ENCODE peak calls at places on chromosomes 2 and 18, in ten cellular contexts. K, S, D, N, H, P, X, R, Q and T are unnamed samples.

GRCh38 chr2:204680576-204680975 is 135.3 kb downstream of the PARD3B start:
- DNase-seq in K (no peak), S (no peak), D (no peak), N (no peak), H (no peak), P (no peak), X (no peak), R (no peak), Q (no peak), T (no peak)

GRCh38 chr2:88955607-88956006 is 264.1 kb downstream of the RPIA start:
- DNase-seq in K (no peak), S (no peak), D (no peak), N (no peak), H (no peak), P (no peak), X (no peak), R (no peak), Q (no peak), T (no peak)

GRCh38 chr2:171522804-171523338 is 597 bp downstream of the CYBRD1 start:
- DNase-seq in K (peak), S (no peak), D (peak), N (peak), H (peak), P (peak), X (no peak), R (no peak), Q (no peak), T (peak)

GRCh38 chr2:133836691-133837090 is 268.4 kb upstream of the NCKAP5 start:
- DNase-seq in K (no peak), S (no peak), D (no peak), N (no peak), H (no peak), P (no peak), X (no peak), R (no peak), Q (no peak), T (no peak)

GRCh38 chr2:99654419-99654818 is 164.6 kb upstream of the REV1 start:
- DNase-seq in K (no peak), S (no peak), D (no peak), N (no peak), H (no peak), P (no peak), X (no peak), R (no peak), Q (no peak), T (no peak)

GRCh38 chr2:28325567-28326468 is 66.8 kb upstream of the FOSL2 start:
- DNase-seq in K (no peak), S (peak), D (no peak), N (peak), H (no peak), P (no peak), X (no peak), R (peak), Q (no peak), T (no peak)

GRCh38 chr2:182248362-182248761 is 178.5 kb downstream of the PDE1A start:
- DNase-seq in K (no peak), S (no peak), D (no peak), N (no peak), H (no peak), P (no peak), X (no peak), R (no peak), Q (no peak), T (no peak)

GRCh38 chr18:56715121-56715520 is 64.0 kb downstream of the WDR7 start:
- DNase-seq in K (no peak), S (no peak), D (no peak), N (no peak), H (no peak), P (no peak), X (no peak), R (no peak), Q (no peak), T (no peak)

GRCh38 chr2:137823196-137823595 is 141.1 kb upstream of the HNMT start:
- DNase-seq in K (no peak), S (no peak), D (no peak), N (no peak), H (no peak), P (no peak), X (no peak), R (no peak), Q (no peak), T (no peak)

GRCh38 chr2:235024191-235024611 is 72.4 kb downstream of the SH3BP4 start:
- DNase-seq in K (no peak), S (no peak), D (no peak), N (no peak), H (no peak), P (no peak), X (no peak), R (no peak), Q (no peak), T (no peak)

GRCh38 chr2:7567646-7568045 is 650.4 kb downstream of the RNF144A start:
- DNase-seq in K (no peak), S (no peak), D (no peak), N (no peak), H (no peak), P (no peak), X (no peak), R (no peak), Q (no peak), T (no peak)

GRCh38 chr18:2902327-2902726 is 55.5 kb downstream of the EMILIN2 start:
- DNase-seq in K (no peak), S (no peak), D (peak), N (no peak), H (no peak), P (no peak), X (no peak), R (no peak), Q (no peak), T (no peak)

GRCh38 chr2:212922701-212923100 is 228.7 kb downstream of the IKZF2 start:
- DNase-seq in K (no peak), S (no peak), D (no peak), N (no peak), H (no peak), P (no peak), X (no peak), R (no peak), Q (no peak), T (no peak)

GRCh38 chr2:112881217-112882000 is 29.6 kb upstream of the IL37 start:
- DNase-seq in K (peak), S (no peak), D (no peak), N (no peak), H (no peak), P (no peak), X (no peak), R (no peak), Q (no peak), T (no peak)

GRCh38 chr2:31729442-31730092 is 148.8 kb upstream of the SRD5A2 start:
- DNase-seq in K (no peak), S (no peak), D (no peak), N (no peak), H (peak), P (no peak), X (no peak), R (no peak), Q (no peak), T (no peak)

GRCh38 chr2:46747297-46747818 is 168.2 kb downstream of the MCFD2 start:
- DNase-seq in K (no peak), S (no peak), D (no peak), N (no peak), H (no peak), P (no peak), X (no peak), R (no peak), Q (no peak), T (no peak)

GRCh38 chr2:191910518-191910917 is 63.6 kb upstream of the CAVIN2 start:
- DNase-seq in K (no peak), S (no peak), D (no peak), N (no peak), H (no peak), P (no peak), X (no peak), R (no peak), Q (no peak), T (no peak)

GRCh38 chr2:9205963-9206948 is at the start of gene ASAP2:
- DNase-seq in K (peak), S (no peak), D (peak), N (peak), H (peak), P (peak), X (peak), R (no peak), Q (peak), T (peak)

GRCh38 chr18:77062518-77063003 is 70.0 kb downstream of the MBP start:
- DNase-seq in K (no peak), S (no peak), D (no peak), N (no peak), H (no peak), P (no peak), X (no peak), R (no peak), Q (no peak), T (no peak)

GRCh38 chr2:63000801-63001200 is 49.8 kb upstream of the OTX1 start:
- DNase-seq in K (no peak), S (no peak), D (no peak), N (no peak), H (no peak), P (no peak), X (no peak), R (no peak), Q (no peak), T (no peak)

GRCh38 chr18:21933931-21934765 is 193.6 kb downstream of the MIB1 start:
- DNase-seq in K (no peak), S (no peak), D (no peak), N (no peak), H (no peak), P (no peak), X (no peak), R (no peak), Q (no peak), T (no peak)

GRCh38 chr2:28389399-28390240 is 3.0 kb upstream of the FOSL2 start:
- DNase-seq in K (no peak), S (no peak), D (no peak), N (no peak), H (no peak), P (no peak), X (no peak), R (no peak), Q (peak), T (no peak)

GRCh38 chr2:198452327-198452726 is 647.9 kb downstream of the PLCL1 start:
- DNase-seq in K (no peak), S (no peak), D (no peak), N (no peak), H (no peak), P (no peak), X (no peak), R (no peak), Q (no peak), T (no peak)

GRCh38 chr2:198453866-198454265 is 649.5 kb downstream of the PLCL1 start:
- DNase-seq in K (no peak), S (no peak), D (no peak), N (no peak), H (no peak), P (no peak), X (no peak), R (no peak), Q (no peak), T (no peak)

GRCh38 chr2:198456418-198456817 is 652.0 kb downstream of the PLCL1 start:
- DNase-seq in K (no peak), S (no peak), D (no peak), N (no peak), H (no peak), P (no peak), X (no peak), R (no peak), Q (no peak), T (no peak)
- TF ChIP-seq POLR2A in K (no peak), S (no peak), D (no peak), N (no peak), H (no peak), P (no peak), X (no peak), R (no peak), Q (no peak), T (no peak)

GRCh38 chr2:71129891-71130324 is at the start of gene MCEE:
- DNase-seq in K (peak), S (no peak), D (peak), N (peak), H (peak), P (peak), X (peak), R (peak), Q (peak), T (peak)
- TF ChIP-seq POLR2A in K (peak), S (peak), D (peak), N (peak), H (peak), P (peak), X (no peak), R (no peak), Q (peak), T (no peak)

GRCh38 chr18:9097349-9097748 is 5.2 kb upstream of the NDUFV2 start:
- DNase-seq in K (no peak), S (no peak), D (no peak), N (no peak), H (no peak), P (no peak), X (no peak), R (no peak), Q (no peak), T (no peak)

GRCh38 chr18:9096013-9096383 is 6.5 kb upstream of the NDUFV2 start:
- DNase-seq in K (no peak), S (no peak), D (no peak), N (no peak), H (no peak), P (no peak), X (no peak), R (no peak), Q (no peak), T (no peak)

GRCh38 chr18:9094307-9095226 is 7.9 kb upstream of the NDUFV2 start:
- DNase-seq in K (no peak), S (no peak), D (no peak), N (no peak), H (peak), P (no peak), X (no peak), R (peak), Q (no peak), T (no peak)

GRCh38 chr18:9096698-9097097 is 5.8 kb upstream of the NDUFV2 start:
- DNase-seq in K (no peak), S (no peak), D (no peak), N (no peak), H (no peak), P (no peak), X (no peak), R (no peak), Q (no peak), T (no peak)

GRCh38 chr18:9095297-9096012 is 7.0 kb upstream of the NDUFV2 start:
- DNase-seq in K (no peak), S (no peak), D (no peak), N (no peak), H (no peak), P (no peak), X (no peak), R (no peak), Q (no peak), T (no peak)
- TF ChIP-seq POLR2A in K (no peak), S (no peak), D (no peak), N (no peak), H (no peak), P (no peak), X (no peak), R (no peak), Q (no peak), T (no peak)

DNA sequence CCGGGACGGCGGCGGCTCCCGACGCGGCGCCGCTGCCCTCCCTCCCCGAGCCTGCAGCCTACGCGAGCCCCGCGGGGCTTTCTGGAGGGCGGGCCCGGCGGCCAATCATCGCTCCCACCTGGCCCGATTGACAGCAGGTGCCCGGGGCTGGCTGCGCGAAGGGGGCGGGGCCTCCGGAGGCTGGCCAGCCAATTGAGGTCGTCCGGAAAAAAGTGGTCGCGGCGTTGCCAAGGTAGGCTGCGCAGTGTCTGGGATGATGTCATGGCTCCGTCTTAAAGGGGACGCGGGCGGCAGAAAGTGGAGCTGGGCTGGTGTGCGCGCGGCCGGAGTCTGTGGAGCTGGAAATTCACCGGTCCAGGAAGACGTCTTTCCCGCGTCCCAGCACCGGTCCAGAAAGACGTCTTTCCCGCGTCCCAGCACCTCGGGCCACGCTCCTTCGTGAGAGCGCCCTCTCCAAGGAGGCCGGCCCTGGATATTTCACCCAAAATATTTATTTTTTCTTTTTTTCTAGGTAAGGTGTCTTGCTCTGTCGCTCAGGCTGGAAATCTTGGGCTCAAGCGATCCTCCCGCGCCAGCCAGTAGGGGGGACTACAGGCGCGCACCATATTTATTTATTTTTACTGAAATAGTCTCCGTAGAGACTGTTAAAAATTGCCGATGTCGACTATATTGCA is at the start of gene ACTR1B:
- DNase-seq in K (peak), S (no peak), D (peak), N (peak), H (peak), P (peak), X (peak), R (peak), Q (peak), T (peak)
- TF ChIP-seq POLR2A in K (peak), S (peak), D (peak), N (peak), H (peak), P (peak), X (peak), R (no peak), Q (peak), T (peak)